ENCODE peak calls at places on chromosomes 12 and 14, in nine cellular contexts. R is AG09309, Q is endodermal cell, O is HepG2, Y is hepatocyte, I is AG10803, U is WTC11, E is fibroblast of the aortic adventitia, C is B cell. J is an unnamed sample.

GRCh38 chr14:95712398-95712797 is 1.5 kb downstream of the TCL1A start:
- DNase-seq in U (no peak), Y (no peak), R (no peak), C (no peak), Q (no peak), O (no peak), I (no peak), E (no peak), J (no peak)

GRCh38 chr12:93514853-93515252 is 47.5 kb downstream of the MRPL42 start:
- DNase-seq in R (peak), Y (no peak), E (peak), Q (no peak), O (no peak), C (no peak), I (peak), U (no peak), J (no peak)

GRCh38 chr14:89418976-89419375 is 1.9 kb upstream of the FOXN3 start:
- DNase-seq in R (no peak), I (no peak), Q (no peak), E (no peak), Y (no peak), O (no peak), C (no peak), U (no peak), J (no peak)

GRCh38 chr12:102958073-102958829 is 777 bp downstream of the ASCL1 start:
- DNase-seq in R (no peak), I (peak), Q (peak), Y (peak), U (peak), C (peak), O (no peak), E (no peak), J (peak)

GRCh38 chr14:88481089-88481488 is 73.7 kb downstream of the PTPN21 start:
- DNase-seq in C (no peak), E (no peak), Y (no peak), O (no peak), R (no peak), I (no peak), Q (no peak), U (no peak), J (no peak)

GRCh38 chr12:58915634-58916033 is 4.7 kb downstream of the LRIG3 start:
- DNase-seq in Q (peak), U (no peak), C (no peak), E (peak), I (peak), Y (peak), R (peak), O (no peak), J (no peak)

GRCh38 chr14:75011356-75012097 is 8.8 kb downstream of the EIF2B2 start:
- DNase-seq in R (peak), I (peak), Q (no peak), E (peak), O (no peak), C (no peak), Y (no peak), U (no peak), J (no peak)

GRCh38 chr12:54439096-54439495 is 20.0 kb upstream of the ITGA5 start:
- DNase-seq in C (no peak), O (no peak), U (no peak), E (no peak), I (no peak), Q (no peak), Y (no peak), R (no peak), J (no peak)

GRCh38 chr12:70692681-70693288 is 55.6 kb upstream of the PTPRB start:
- DNase-seq in Q (no peak), I (peak), R (peak), Y (no peak), E (peak), O (no peak), U (no peak), C (no peak), J (no peak)

GRCh38 chr14:61528591-61529021 is 166.7 kb upstream of the HIF1A start:
- DNase-seq in C (no peak), Q (no peak), E (peak), R (peak), U (no peak), O (no peak), I (peak), Y (no peak), J (no peak)

GRCh38 chr14:76872796-76873432 is 46.7 kb downstream of the LRRC74A start:
- DNase-seq in E (peak), Q (peak), I (peak), C (peak), O (peak), R (no peak), U (peak), Y (peak), J (peak)

GRCh38 chr14:22509751-22510300 is 79.2 kb downstream of the DAD1 start:
- DNase-seq in U (no peak), C (no peak), Q (no peak), E (no peak), I (no peak), Y (no peak), R (no peak), O (no peak), J (no peak)

GRCh38 chr12:47218191-47218654 is 138.5 kb upstream of the AMIGO2 start:
- DNase-seq in R (no peak), E (no peak), Y (no peak), Q (no peak), C (no peak), O (no peak), U (no peak), I (no peak), J (peak)

GRCh38 chr12:57522887-57523705 is 472 bp downstream of the MBD6 start:
- DNase-seq in R (no peak), I (peak), Y (peak), O (no peak), C (no peak), E (peak), U (peak), Q (peak), J (no peak)

GRCh38 chr12:58803893-58804292 is 116.4 kb downstream of the LRIG3 start:
- DNase-seq in E (peak), Q (no peak), I (peak), R (peak), U (no peak), Y (peak), C (no peak), O (no peak), J (no peak)

GRCh38 chr12:56315256-56315625 is 547 bp downstream of the CNPY2 start:
- DNase-seq in E (no peak), Y (peak), Q (no peak), U (no peak), I (no peak), C (no peak), R (no peak), O (no peak), J (no peak)

GRCh38 chr12:14629832-14630688 is 62.4 kb upstream of the PLBD1 start:
- DNase-seq in Q (peak), U (peak), C (peak), I (peak), O (peak), E (peak), Y (peak), R (peak), J (peak)

GRCh38 chr12:29960113-29960512 is 176.4 kb upstream of the TMTC1 start:
- DNase-seq in E (no peak), O (no peak), Q (no peak), U (no peak), R (no peak), C (no peak), Y (no peak), I (no peak), J (no peak)

GRCh38 chr12:68855111-68855510 is 47.1 kb downstream of the MDM2 start:
- DNase-seq in O (no peak), E (no peak), Q (no peak), U (no peak), R (no peak), Y (no peak), I (no peak), C (no peak), J (no peak)

GRCh38 chr14:61145258-61145902 is 135.8 kb downstream of the TMEM30B start:
- DNase-seq in C (no peak), E (peak), Y (peak), Q (no peak), O (no peak), I (peak), U (no peak), R (peak), J (no peak)

GRCh38 chr14:68145539-68145938 is 326.0 kb downstream of the RAD51B start:
- DNase-seq in Y (no peak), C (no peak), R (no peak), Q (no peak), I (no peak), E (peak), U (no peak), O (no peak), J (no peak)

GRCh38 chr14:68144051-68144681 is 324.6 kb downstream of the RAD51B start:
- DNase-seq in I (peak), C (no peak), R (no peak), U (no peak), O (peak), Q (no peak), Y (peak), E (no peak), J (no peak)

GRCh38 chr14:68143341-68143807 is 323.8 kb downstream of the RAD51B start:
- DNase-seq in U (no peak), C (no peak), Q (no peak), R (no peak), E (peak), O (no peak), Y (peak), I (peak), J (no peak)

GRCh38 chr14:68146812-68147211 is 327.2 kb downstream of the RAD51B start:
- DNase-seq in Q (no peak), C (no peak), Y (peak), U (no peak), E (peak), O (no peak), I (peak), R (peak), J (no peak)

GRCh38 chr14:68145036-68145435 is 325.5 kb downstream of the RAD51B start:
- DNase-seq in Y (no peak), E (no peak), O (no peak), R (no peak), I (no peak), U (no peak), Q (no peak), C (no peak), J (no peak)
- TF ChIP-seq CTCF in Y (no peak), E (no peak), O (no peak), R (no peak), I (no peak), U (no peak), Q (peak), C (no peak), J (no peak)

GRCh38 chr12:63420206-63420644 is 248.1 kb downstream of the DPY19L2 start:
- DNase-seq in R (peak), Y (peak), U (peak), I (peak), O (peak), Q (peak), E (peak), C (peak), J (peak)
- TF ChIP-seq CTCF in R (peak), Y (peak), U (peak), I (peak), O (peak), Q (peak), E (peak), C (peak), J (peak)

DNA sequence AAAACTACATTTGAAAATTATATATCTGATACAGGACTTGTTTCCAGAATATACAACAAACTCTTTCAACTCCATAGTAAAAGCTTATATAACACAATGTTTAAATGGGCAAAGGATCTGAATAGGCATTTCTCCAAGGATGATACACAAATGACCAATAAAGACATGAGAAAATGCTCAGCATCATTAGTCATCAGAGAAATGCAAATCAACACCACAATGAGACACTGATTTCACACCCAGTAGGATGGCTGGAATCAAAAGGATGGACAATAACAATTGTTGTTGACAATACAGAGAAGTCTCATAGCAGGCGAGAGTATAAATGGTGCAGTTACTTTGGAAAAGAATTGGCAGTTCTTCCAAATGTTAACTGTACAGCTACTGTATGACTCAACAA is 394.9 kb downstream of the BCL11B start:
- DNase-seq in U (no peak), R (no peak), I (no peak), Q (no peak), C (no peak), E (no peak), Y (no peak), O (no peak), J (no peak)
- TF ChIP-seq CTCF in U (no peak), R (no peak), I (no peak), Q (no peak), C (no peak), E (no peak), Y (no peak), O (no peak), J (no peak)

GRCh38 chr12:23576372-23576771 is 373.1 kb downstream of the SOX5 start:
- DNase-seq in I (no peak), C (no peak), Y (no peak), Q (no peak), R (no peak), E (no peak), O (no peak), U (no peak), J (no peak)

GRCh38 chr12:23579257-23579656 is 370.2 kb downstream of the SOX5 start:
- DNase-seq in Q (no peak), U (no peak), Y (no peak), R (no peak), C (no peak), E (no peak), I (no peak), O (no peak), J (no peak)
- TF ChIP-seq CTCF in Q (no peak), U (no peak), Y (no peak), R (no peak), C (no peak), E (no peak), I (no peak), O (no peak), J (no peak)

GRCh38 chr12:4151362-4152121 is 122.0 kb upstream of the CCND2 start:
- DNase-seq in O (no peak), R (no peak), Y (no peak), E (no peak), Q (peak), U (no peak), I (no peak), C (no peak), J (no peak)

GRCh38 chr12:4152145-4152795 is 121.3 kb upstream of the CCND2 start:
- DNase-seq in Y (no peak), C (no peak), I (no peak), O (no peak), Q (peak), R (no peak), U (no peak), E (no peak), J (no peak)

GRCh38 chr12:4154672-4155225 is 118.8 kb upstream of the CCND2 start:
- DNase-seq in O (no peak), R (no peak), E (no peak), U (no peak), C (no peak), Q (peak), Y (no peak), I (no peak), J (no peak)

GRCh38 chr12:4156317-4156716 is 117.2 kb upstream of the CCND2 start:
- DNase-seq in U (no peak), Q (peak), R (no peak), C (no peak), I (no peak), Y (no peak), O (no peak), E (no peak), J (no peak)

GRCh38 chr12:4153343-4153892 is 120.1 kb upstream of the CCND2 start:
- DNase-seq in Q (peak), C (peak), E (no peak), U (no peak), O (no peak), I (no peak), Y (no peak), R (no peak), J (peak)
- TF ChIP-seq CTCF in Q (no peak), C (no peak), E (no peak), U (no peak), O (no peak), I (no peak), Y (no peak), R (no peak), J (no peak)

GRCh38 chr14:29489911-29490310 is 437.7 kb downstream of the PRKD1 start:
- DNase-seq in O (no peak), Y (no peak), R (no peak), Q (no peak), C (no peak), U (no peak), E (no peak), I (no peak), J (no peak)

GRCh38 chr14:29486132-29486531 is 441.5 kb downstream of the PRKD1 start:
- DNase-seq in R (peak), E (peak), I (peak), C (no peak), Y (no peak), O (no peak), U (no peak), Q (no peak), J (no peak)
- TF ChIP-seq CTCF in R (peak), E (peak), I (peak), C (no peak), Y (no peak), O (no peak), U (no peak), Q (no peak), J (no peak)

GRCh38 chr14:43001729-43002128 is 1395.1 kb downstream of the LRFN5 start:
- DNase-seq in C (no peak), U (no peak), O (no peak), R (no peak), E (no peak), Y (no peak), I (no peak), Q (no peak), J (no peak)

GRCh38 chr14:43003845-43004244 is 1397.2 kb downstream of the LRFN5 start:
- DNase-seq in E (peak), Q (no peak), R (no peak), Y (no peak), O (peak), I (no peak), C (no peak), U (no peak), J (no peak)

DNA sequence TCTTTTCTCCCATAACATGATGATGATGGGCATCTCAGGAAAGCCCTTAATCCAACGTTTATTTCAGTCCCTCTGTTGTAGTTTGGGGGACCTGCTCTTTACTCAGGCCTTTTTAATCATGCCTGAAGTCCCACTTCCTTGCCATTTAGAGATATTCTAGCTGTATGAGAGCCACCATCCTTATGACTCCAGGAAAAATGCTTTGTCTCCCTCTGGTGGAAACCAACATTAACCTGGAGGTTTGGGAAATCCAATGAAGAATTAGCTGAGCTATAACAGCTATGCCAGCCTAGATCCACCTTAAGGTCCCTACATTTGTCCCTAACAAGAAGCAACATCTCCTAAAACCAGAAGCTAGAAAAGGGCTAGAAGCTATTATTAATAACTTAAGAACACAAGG is 1399.1 kb downstream of the LRFN5 start:
- DNase-seq in O (no peak), C (no peak), U (no peak), Y (no peak), I (no peak), E (peak), R (no peak), Q (no peak), J (no peak)
- TF ChIP-seq CTCF in O (no peak), C (no peak), U (no peak), Y (no peak), I (no peak), E (peak), R (no peak), Q (peak), J (no peak)

J was measured in GM20000.